ENCODE peak calls at places on chromosomes 11 and 22, in six cellular contexts. M is K562, E is A549, P is HepG2, N is H1, T is endothelial cell of umbilical vein. D is an unnamed sample.

GRCh38 chr11:128956401-128957203 is 13.9 kb upstream of the TP53AIP1 start:
- DNase-seq in M (peak; percentile 42), E (peak; percentile 62), P (peak; percentile 74), N (no peak), T (peak; percentile 77), D (no peak)

GRCh38 chr22:47166446-47167016 is 404.1 kb downstream of the TBC1D22A start:
- DNase-seq in M (no peak), E (no peak), P (no peak), N (no peak), T (no peak), D (no peak)

GRCh38 chr11:105109855-105110750 is 29.5 kb downstream of the CARD18 start:
- DNase-seq in M (no peak), E (no peak), P (no peak), N (no peak), T (peak; percentile 72), D (no peak)

GRCh38 chr11:132792341-132793140 is 739.8 kb downstream of the OPCML start:
- DNase-seq in M (no peak), E (no peak), P (no peak), N (no peak), T (no peak), D (peak; percentile 27)

GRCh38 chr11:17561466-17562001 is 14.5 kb downstream of the OTOG start:
- DNase-seq in M (no peak), E (no peak), P (no peak), N (no peak), T (no peak), D (peak; percentile 7)

GRCh38 chr22:43828711-43829447 is 16.8 kb upstream of the EFCAB6 start:
- DNase-seq in M (no peak), E (no peak), P (no peak), N (no peak), T (no peak), D (peak; percentile 48)

GRCh38 chr11:13110145-13110544 is 101.0 kb downstream of the RASSF10 start:
- DNase-seq in M (no peak), E (no peak), P (no peak), N (no peak), T (no peak), D (no peak)

GRCh38 chr11:69285091-69285490 is 8.9 kb upstream of the MYEOV start:
- DNase-seq in M (no peak), E (no peak), P (no peak), N (no peak), T (no peak), D (no peak)

GRCh38 chr22:39308614-39309363 is 10.6 kb downstream of the RPL3 start:
- DNase-seq in M (no peak), E (peak; percentile 60), P (no peak), N (no peak), T (peak; percentile 88), D (no peak)

GRCh38 chr22:41983516-41983915 is 14.3 kb downstream of the SEPTIN3 start:
- DNase-seq in M (no peak), E (no peak), P (no peak), N (no peak), T (no peak), D (no peak)
- TF ChIP-seq MAX in M (no peak), E (no peak), P (no peak), N (no peak), T (no peak), D (no peak)

GRCh38 chr11:2532704-2533641 is 88.2 kb downstream of the KCNQ1 start:
- DNase-seq in M (peak; percentile 89), E (peak; percentile 83), P (peak; percentile 85), N (peak; percentile 96), T (peak; percentile 87), D (peak; percentile 99)
- TF ChIP-seq JUN in M (no peak), E (no peak), P (no peak), N (no peak), T (no peak), D (no peak)

GRCh38 chr22:32202161-32202538 is 2.7 kb downstream of the RFPL2 start:
- DNase-seq in M (no peak), E (no peak), P (no peak), N (no peak), T (no peak), D (no peak)

GRCh38 chr22:32202539-32203180 is 2.2 kb downstream of the RFPL2 start:
- DNase-seq in M (peak; percentile 16), E (peak; percentile 47), P (peak; percentile 68), N (no peak), T (peak; percentile 45), D (peak; percentile 63)

GRCh38 chr22:32199341-32199740 is 5.5 kb downstream of the RFPL2 start:
- DNase-seq in M (no peak), E (no peak), P (no peak), N (no peak), T (no peak), D (no peak)

GRCh38 chr22:32199961-32200360 is 4.9 kb downstream of the RFPL2 start:
- DNase-seq in M (no peak), E (no peak), P (no peak), N (no peak), T (no peak), D (no peak)

GRCh38 chr22:32200752-32201151 is 4.1 kb downstream of the RFPL2 start:
- DNase-seq in M (no peak), E (no peak), P (no peak), N (no peak), T (no peak), D (no peak)
- TF ChIP-seq MAX in M (no peak), E (no peak), P (no peak), N (no peak), T (no peak), D (no peak)

DNA sequence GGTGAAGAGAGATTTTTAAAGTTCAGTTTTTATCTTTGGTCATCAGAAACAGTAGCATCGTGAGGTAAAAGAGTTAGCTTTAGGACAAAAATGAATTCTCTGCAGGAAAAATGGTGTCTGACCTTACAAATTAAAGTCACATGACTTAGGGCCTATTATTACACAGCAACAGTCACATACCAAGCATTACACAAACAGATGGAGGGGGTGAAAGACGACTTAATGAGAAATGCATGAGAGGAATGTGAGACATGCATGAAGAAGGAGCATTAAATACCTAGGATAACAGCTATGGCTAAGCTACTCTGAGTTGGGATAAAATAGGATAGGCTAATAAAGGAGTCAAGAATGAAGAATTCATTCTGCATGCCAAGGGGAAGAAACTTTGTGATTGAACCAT is 77.5 kb downstream of the BLID start:
- DNase-seq in M (no peak), E (no peak), P (no peak), N (no peak), T (no peak), D (no peak)
- TF ChIP-seq JUN in M (no peak), E (no peak), P (no peak), N (peak; percentile 46), T (peak; percentile 6), D (no peak)

D was measured in WTC11.